ENCODE peak calls at places on chromosomes 5 and 9, in four cellular contexts. H, X, K and S are unnamed samples.

GRCh38 chr5:54793612-54794436 is 191.6 kb downstream of the ESM1 start:
- DNase-seq in X (no peak), K (no peak), H (no peak), S (no peak)

GRCh38 chr5:115033861-115034260 is 135.8 kb downstream of the TRIM36 start:
- DNase-seq in X (peak), K (no peak), H (no peak), S (no peak)

GRCh38 chr9:81266086-81266485 is 423.3 kb downstream of the TLE1 start:
- DNase-seq in H (no peak), X (no peak), K (no peak), S (no peak)

GRCh38 chr9:72982161-72982799 is 29.4 kb upstream of the ALDH1A1 start:
- DNase-seq in K (no peak), H (no peak), X (no peak), S (no peak)

GRCh38 chr5:53923969-53924876 is 363.8 kb downstream of the NDUFS4 start:
- DNase-seq in H (no peak), K (no peak), X (no peak), S (no peak)

GRCh38 chr9:17330097-17330496 is 195.3 kb downstream of the CNTLN start:
- DNase-seq in H (no peak), X (no peak), K (no peak), S (no peak)

GRCh38 chr5:95730730-95731570 is at the start of gene RHOBTB3:
- DNase-seq in X (peak), H (peak), K (no peak), S (peak)

GRCh38 chr9:127935765-127936221 is 1.9 kb downstream of the DPM2 start:
- DNase-seq in K (no peak), H (peak), X (no peak), S (no peak)

GRCh38 chr9:126701820-126702500 is 88.2 kb downstream of the LMX1B start:
- DNase-seq in X (no peak), K (no peak), H (no peak), S (no peak)

GRCh38 chr9:93476924-93477323 is 23.5 kb upstream of the FAM120AOS start:
- DNase-seq in H (no peak), X (no peak), K (no peak), S (no peak)

GRCh38 chr9:112028242-112029221 is 131.9 kb downstream of the UGCG start:
- DNase-seq in K (peak), H (no peak), X (no peak), S (no peak)

GRCh38 chr5:132674671-132675506 is 1.1 kb downstream of the IL4 start:
- DNase-seq in H (no peak), X (no peak), K (peak), S (peak)

GRCh38 chr5:15717002-15717401 is 217.0 kb downstream of the FBXL7 start:
- DNase-seq in K (no peak), X (no peak), H (no peak), S (no peak)

GRCh38 chr5:150234606-150235547 is 45.0 kb downstream of the SLC6A7 start:
- DNase-seq in H (no peak), K (no peak), X (no peak), S (no peak)

GRCh38 chr5:140328036-140328764 is 18.2 kb downstream of the HBEGF start:
- DNase-seq in H (no peak), X (no peak), K (no peak), S (no peak)
- TF ChIP-seq POLR2AphosphoS5 in H (no peak), X (no peak), K (no peak), S (no peak)

GRCh38 chr9:114156658-114157421 is 1.5 kb downstream of the COL27A1 start:
- DNase-seq in X (no peak), H (no peak), K (no peak), S (no peak)
- TF ChIP-seq SPI1 in X (no peak), H (no peak), K (no peak), S (no peak)

GRCh38 chr5:57937501-57937900 is 454.9 kb upstream of the ACTBL2 start:
- DNase-seq in K (no peak), H (no peak), X (no peak), S (no peak)
- TF ChIP-seq POLR2AphosphoS5 in K (no peak), H (no peak), X (no peak), S (no peak)

DNA sequence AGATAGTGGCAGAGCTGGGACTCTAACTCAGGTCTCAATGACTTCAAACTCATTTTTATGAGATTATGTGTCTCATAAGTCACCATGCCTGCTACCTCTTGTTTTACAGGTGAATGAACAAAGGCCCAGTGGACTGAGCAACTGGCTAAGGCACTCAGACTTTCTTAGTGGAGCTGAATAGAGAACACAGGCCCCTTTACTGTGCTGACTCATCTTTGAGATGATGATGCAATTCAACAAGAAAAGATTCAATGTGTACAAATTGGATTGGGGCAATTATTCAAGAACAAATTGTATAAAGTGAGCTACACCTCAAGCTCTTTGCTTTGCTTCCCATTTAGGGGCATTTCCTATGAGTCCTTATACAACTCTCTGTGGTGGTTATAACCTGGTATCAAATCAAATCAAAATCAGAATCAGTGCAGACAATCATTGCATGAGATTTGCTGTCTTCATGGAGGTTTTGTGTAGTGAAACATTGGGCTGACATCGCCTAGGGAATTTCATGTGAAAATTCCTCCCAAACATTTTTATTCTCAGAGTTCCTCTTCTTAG is 84.3 kb upstream of the PPP2R2B start:
- DNase-seq in X (no peak), K (no peak), H (no peak), S (no peak)
- TF ChIP-seq SPI1 in X (no peak), K (no peak), H (no peak), S (no peak)